ENCODE peak calls at places on chromosomes 3 and 15, in eight cellular contexts. S is NCI-H1105; X is NCI-H1930; V is neural progenitor cell; D is NCI-H1436; N is mucosa of gallbladder; A is A172; C is activated CD4-positive, alpha-beta T cell treated with anti-CD3 and anti-CD28 coated beads for 36 hours. F is an unnamed sample.

GRCh38 chr3:33808559-33808958 is 10.1 kb downstream of the PDCD6IP start:
- DNase-seq in S (no peak), X (no peak), V (no peak), D (no peak), N (no peak), A (no peak), C (peak; percentile 25), F (no peak)

GRCh38 chr3:192303235-192303634 is 424.1 kb downstream of the FGF12 start:
- DNase-seq in S (no peak), X (no peak), V (peak; percentile 40), D (peak; percentile 33), N (no peak), A (no peak), C (no peak), F (no peak)

GRCh38 chr3:5787863-5788488 is 600.5 kb downstream of the EDEM1 start:
- DNase-seq in S (no peak), X (no peak), V (peak; percentile 57), D (no peak), N (peak; percentile 42), A (no peak), C (no peak), F (peak; percentile 74)

GRCh38 chr3:78867409-78868372 is 900.1 kb downstream of the ROBO1 start:
- DNase-seq in S (no peak), X (peak; percentile 41), V (no peak), D (no peak), N (no peak), A (no peak), C (no peak), F (no peak)

GRCh38 chr15:70197945-70198361 is 100.2 kb upstream of the TLE3 start:
- DNase-seq in S (no peak), X (no peak), V (no peak), D (no peak), N (no peak), A (no peak), C (no peak), F (no peak)

GRCh38 chr3:108251256-108251655 is 29.0 kb upstream of the IFT57 start:
- DNase-seq in S (no peak), X (no peak), V (no peak), D (peak; percentile 29), N (peak; percentile 45), A (no peak), C (no peak), F (no peak)

GRCh38 chr15:98009169-98009568 is 48.7 kb downstream of the ARRDC4 start:
- DNase-seq in S (no peak), X (no peak), V (no peak), D (no peak), N (no peak), A (no peak), C (no peak), F (no peak)

GRCh38 chr3:157353657-157354056 is 83.0 kb upstream of the PTX3 start:
- DNase-seq in S (no peak), X (no peak), V (no peak), D (no peak), N (no peak), A (no peak), C (no peak), F (no peak)

GRCh38 chr3:105334138-105334882 is 32.4 kb upstream of the ALCAM start:
- DNase-seq in S (no peak), X (no peak), V (no peak), D (no peak), N (no peak), A (peak; percentile 13), C (no peak), F (no peak)

GRCh38 chr3:127566801-127567200 is 23.7 kb downstream of the TPRA1 start:
- DNase-seq in S (peak; percentile 24), X (no peak), V (peak; percentile 89), D (no peak), N (no peak), A (no peak), C (no peak), F (no peak)

GRCh38 chr15:68503213-68503612 is 71.2 kb upstream of the ITGA11 start:
- DNase-seq in S (no peak), X (no peak), V (no peak), D (no peak), N (peak; percentile 7), A (no peak), C (no peak), F (no peak)

GRCh38 chr3:111924283-111924682 is 54.5 kb upstream of the ABHD10 start:
- DNase-seq in S (peak; percentile 34), X (no peak), V (no peak), D (no peak), N (peak; percentile 53), A (peak; percentile 43), C (no peak), F (no peak)

GRCh38 chr3:193798097-193798496 is 205.1 kb downstream of the OPA1 start:
- DNase-seq in S (no peak), X (no peak), V (no peak), D (no peak), N (no peak), A (no peak), C (no peak), F (no peak)

GRCh38 chr3:196782496-196782895 is 42.8 kb downstream of the PAK2 start:
- DNase-seq in S (no peak), X (no peak), V (no peak), D (no peak), N (no peak), A (no peak), C (no peak), F (peak; percentile 59)

GRCh38 chr15:99981223-99981647 is 248.0 kb upstream of the LYSMD4 start:
- DNase-seq in S (no peak), X (no peak), V (no peak), D (no peak), N (no peak), A (no peak), C (no peak), F (no peak)

GRCh38 chr15:70494861-70495571 is 268.3 kb downstream of the UACA start:
- DNase-seq in S (no peak), X (no peak), V (peak; percentile 70), D (no peak), N (no peak), A (peak; percentile 96), C (peak; percentile 79), F (no peak)

GRCh38 chr3:67461667-67462142 is 192.7 kb downstream of the SUCLG2 start:
- DNase-seq in S (no peak), X (no peak), V (no peak), D (no peak), N (no peak), A (peak; percentile 44), C (peak; percentile 10), F (no peak)

GRCh38 chr3:27072943-27073725 is 296.0 kb downstream of the NEK10 start:
- DNase-seq in S (no peak), X (no peak), V (peak; percentile 9), D (no peak), N (no peak), A (no peak), C (no peak), F (no peak)

GRCh38 chr3:187076297-187076696 is 63.0 kb downstream of the RPL39L start:
- DNase-seq in S (no peak), X (no peak), V (no peak), D (no peak), N (no peak), A (no peak), C (no peak), F (no peak)

GRCh38 chr3:64316971-64317370 is 91.7 kb upstream of the PRICKLE2 start:
- DNase-seq in S (no peak), X (no peak), V (no peak), D (no peak), N (no peak), A (peak; percentile 42), C (no peak), F (no peak)

GRCh38 chr15:81385110-81386076 is 11.4 kb upstream of the TMC3 start:
- DNase-seq in S (no peak), X (no peak), V (no peak), D (no peak), N (no peak), A (no peak), C (no peak), F (no peak)

GRCh38 chr3:192629429-192629828 is 97.9 kb downstream of the FGF12 start:
- DNase-seq in S (no peak), X (no peak), V (no peak), D (no peak), N (no peak), A (no peak), C (no peak), F (no peak)

GRCh38 chr15:101242999-101243336 is 8.9 kb downstream of the CHSY1 start:
- DNase-seq in S (peak; percentile 21), X (no peak), V (peak; percentile 82), D (no peak), N (no peak), A (peak; percentile 37), C (no peak), F (no peak)

GRCh38 chr3:197420566-197420965 is 122.2 kb upstream of the DLG1 start:
- DNase-seq in S (no peak), X (no peak), V (no peak), D (no peak), N (no peak), A (no peak), C (no peak), F (no peak)

GRCh38 chr3:184663756-184664155 is 48.1 kb downstream of the MAGEF1 start:
- DNase-seq in S (no peak), X (no peak), V (no peak), D (no peak), N (no peak), A (peak; percentile 25), C (no peak), F (no peak)

GRCh38 chr3:100865442-100865841 is 127.8 kb downstream of the ABI3BP start:
- DNase-seq in S (no peak), X (no peak), V (no peak), D (no peak), N (no peak), A (no peak), C (no peak), F (no peak)

GRCh38 chr3:45123030-45123429 is 23.1 kb downstream of the CDCP1 start:
- DNase-seq in S (no peak), X (no peak), V (no peak), D (no peak), N (no peak), A (peak; percentile 94), C (no peak), F (no peak)

GRCh38 chr3:69579527-69580165 is 159.6 kb upstream of the MITF start:
- DNase-seq in S (no peak), X (no peak), V (peak; percentile 3), D (no peak), N (no peak), A (no peak), C (no peak), F (no peak)

GRCh38 chr15:51054535-51054934 is 40.2 kb downstream of the TNFAIP8L3 start:
- DNase-seq in S (no peak), X (no peak), V (no peak), D (no peak), N (no peak), A (no peak), C (no peak), F (no peak)